ENCODE peak calls at places on chromosomes 11 and 22, in four cellular contexts. One of them, this sample, is unnamed.

GRCh38 chr11:33893711-33894401 is 2.0 kb upstream of the LMO2 start:
- DNase-seq in H1: no peak
- DNase-seq in K562: peak; percentile 60
- DNase-seq in HepG2: no peak
- DNase-seq in this sample: peak; percentile 92

GRCh38 chr22:41123151-41123550 is 30.8 kb downstream of the EP300 start:
- DNase-seq in H1: no peak
- DNase-seq in HepG2: no peak
- DNase-seq in K562: no peak
- DNase-seq in this sample: no peak

GRCh38 chr11:119891392-119891791 is 162.4 kb upstream of the NECTIN1 start:
- DNase-seq in K562: no peak
- DNase-seq in HepG2: no peak
- DNase-seq in H1: no peak
- DNase-seq in this sample: no peak

GRCh38 chr11:47387944-47388696 is 9.8 kb upstream of the SPI1 start:
- DNase-seq in K562: no peak
- DNase-seq in HepG2: no peak
- DNase-seq in H1: no peak
- DNase-seq in this sample: no peak

GRCh38 chr22:50169774-50170341 is 673 bp upstream of the PANX2 start:
- DNase-seq in K562: peak; percentile 84
- DNase-seq in H1: no peak
- DNase-seq in HepG2: no peak
- DNase-seq in this sample: no peak

GRCh38 chr11:75815345-75815983 is 454 bp downstream of the UVRAG start:
- DNase-seq in H1: no peak
- DNase-seq in HepG2: no peak
- DNase-seq in K562: peak; percentile 56
- DNase-seq in this sample: no peak

GRCh38 chr22:31085493-31085824 is 4.3 kb downstream of the SMTN start:
- DNase-seq in HepG2: no peak
- DNase-seq in H1: no peak
- DNase-seq in K562: no peak
- DNase-seq in this sample: no peak

GRCh38 chr11:6563121-6563619 is 40.2 kb downstream of the RRP8 start:
- DNase-seq in HepG2: no peak
- DNase-seq in K562: peak; percentile 91
- DNase-seq in H1: no peak
- DNase-seq in this sample: no peak

GRCh38 chr11:2766166-2766565 is 66.4 kb upstream of the KCNQ1OT1 start:
- DNase-seq in K562: no peak
- DNase-seq in H1: no peak
- DNase-seq in HepG2: no peak
- DNase-seq in this sample: no peak

GRCh38 chr22:35838849-35839646 is 121.4 kb downstream of the APOL5 start:
- DNase-seq in K562: no peak
- DNase-seq in HepG2: peak; percentile 45
- DNase-seq in H1: no peak
- DNase-seq in this sample: no peak

GRCh38 chr11:30017467-30017895 is 651 bp upstream of the KCNA4 start:
- DNase-seq in H1: no peak
- DNase-seq in K562: no peak
- DNase-seq in HepG2: no peak
- DNase-seq in this sample: no peak

GRCh38 chr22:27192135-27192900 is 534.9 kb downstream of the MIAT start:
- DNase-seq in K562: no peak
- DNase-seq in HepG2: no peak
- DNase-seq in H1: no peak
- DNase-seq in this sample: no peak

GRCh38 chr11:118845369-118845768 is 38.3 kb upstream of the CXCR5 start:
- DNase-seq in HepG2: no peak
- DNase-seq in K562: peak; percentile 36
- DNase-seq in H1: no peak
- DNase-seq in this sample: no peak

GRCh38 chr11:118842369-118842768 is 41.3 kb upstream of the CXCR5 start:
- DNase-seq in K562: no peak
- DNase-seq in HepG2: no peak
- DNase-seq in H1: no peak
- DNase-seq in this sample: no peak

GRCh38 chr11:118849825-118850224 is 33.9 kb upstream of the CXCR5 start:
- DNase-seq in HepG2: no peak
- DNase-seq in H1: no peak
- DNase-seq in K562: no peak
- DNase-seq in this sample: no peak

GRCh38 chr11:118843518-118843917 is 40.2 kb upstream of the CXCR5 start:
- DNase-seq in H1: no peak
- DNase-seq in HepG2: no peak
- DNase-seq in K562: no peak
- DNase-seq in this sample: no peak

GRCh38 chr11:118846181-118846946 is 37.3 kb upstream of the CXCR5 start:
- DNase-seq in HepG2: no peak
- DNase-seq in K562: peak; percentile 85
- DNase-seq in H1: no peak
- DNase-seq in this sample: no peak
- TF ChIP-seq MAX in HepG2: no peak
- TF ChIP-seq MAX in K562: no peak
- TF ChIP-seq MAX in H1: no peak
- TF ChIP-seq MAX in this sample: no peak

DNA sequence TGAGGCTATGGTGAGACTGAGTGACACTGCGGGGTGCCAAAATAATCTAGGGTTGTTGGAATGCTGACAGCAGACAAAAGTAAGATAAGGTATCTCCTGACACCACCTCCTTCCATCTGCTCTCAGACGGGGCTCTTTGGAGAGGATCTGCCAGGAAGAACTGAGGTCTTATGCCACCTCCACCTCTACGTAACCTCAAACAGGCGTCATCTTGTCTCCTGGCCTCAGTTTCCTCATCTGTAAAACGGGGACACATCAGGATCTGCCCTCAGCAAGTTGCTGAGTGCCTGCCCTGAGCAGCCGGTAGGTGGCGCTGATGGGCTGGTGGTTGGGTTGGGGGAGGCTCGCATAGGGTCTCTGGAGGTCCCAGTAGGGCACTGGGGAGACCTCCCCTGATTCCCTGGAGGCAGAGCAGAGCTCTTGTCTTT is 1.7 kb upstream of the MYEOV start:
- DNase-seq in HepG2: no peak
- DNase-seq in K562: peak; percentile 66
- DNase-seq in H1: no peak
- DNase-seq in this sample: no peak
- TF ChIP-seq BRCA1 in HepG2: no peak
- TF ChIP-seq BRCA1 in K562: no peak
- TF ChIP-seq BRCA1 in H1: no peak
- TF ChIP-seq BRCA1 in this sample: no peak

DNA sequence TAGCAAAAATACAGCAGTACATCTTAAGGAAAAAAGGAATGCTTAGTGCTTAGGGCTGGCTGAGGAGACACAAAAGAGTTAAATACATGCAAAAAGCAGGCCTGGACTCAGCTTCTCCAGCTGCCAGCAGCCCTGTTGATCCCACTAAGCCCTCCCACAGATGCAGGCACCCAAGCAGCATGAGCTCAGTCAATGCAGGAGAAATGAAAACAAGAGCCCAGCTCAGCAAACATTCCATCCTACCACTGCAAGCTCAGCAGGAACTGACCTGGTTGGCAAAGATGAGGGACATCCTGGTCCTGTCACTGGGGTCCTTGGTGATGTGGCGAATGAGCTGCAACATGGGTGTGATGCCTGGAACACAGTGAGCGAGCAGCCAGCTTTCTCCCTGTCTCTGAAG is 5.8 kb downstream of the CYB5R2 start:
- DNase-seq in H1: no peak
- DNase-seq in HepG2: no peak
- DNase-seq in K562: no peak
- DNase-seq in this sample: no peak
- TF ChIP-seq MAX in H1: no peak
- TF ChIP-seq MAX in HepG2: no peak
- TF ChIP-seq MAX in K562: no peak
- TF ChIP-seq MAX in this sample: no peak

GRCh38 chr11:10692716-10693115 is 839 bp downstream of the IRAG1 start:
- DNase-seq in H1: no peak
- DNase-seq in K562: no peak
- DNase-seq in HepG2: no peak
- DNase-seq in this sample: no peak

GRCh38 chr11:10693509-10694071 is at the start of gene IRAG1:
- DNase-seq in K562: no peak
- DNase-seq in H1: no peak
- DNase-seq in HepG2: no peak
- DNase-seq in this sample: no peak

GRCh38 chr11:10683429-10683828 is 10.1 kb downstream of the IRAG1 start:
- DNase-seq in H1: no peak
- DNase-seq in HepG2: no peak
- DNase-seq in K562: no peak
- DNase-seq in this sample: no peak

GRCh38 chr11:10688401-10688800 is 5.2 kb downstream of the IRAG1 start:
- DNase-seq in K562: peak; percentile 64
- DNase-seq in H1: no peak
- DNase-seq in HepG2: no peak
- DNase-seq in this sample: no peak
- TF ChIP-seq BRCA1 in K562: no peak
- TF ChIP-seq BRCA1 in H1: no peak
- TF ChIP-seq BRCA1 in HepG2: no peak
- TF ChIP-seq BRCA1 in this sample: no peak

GRCh38 chr22:44463151-44463550 is 34.9 kb downstream of the RTL6 start:
- DNase-seq in K562: no peak
- DNase-seq in H1: no peak
- DNase-seq in HepG2: no peak
- DNase-seq in this sample: no peak

GRCh38 chr22:44462246-44463015 is 35.6 kb downstream of the RTL6 start:
- DNase-seq in K562: no peak
- DNase-seq in H1: no peak
- DNase-seq in HepG2: no peak
- DNase-seq in this sample: no peak

GRCh38 chr22:44461083-44461375 is 37.0 kb downstream of the RTL6 start:
- DNase-seq in HepG2: no peak
- DNase-seq in K562: no peak
- DNase-seq in H1: no peak
- DNase-seq in this sample: no peak

GRCh38 chr22:44460287-44461082 is 37.5 kb downstream of the RTL6 start:
- DNase-seq in HepG2: no peak
- DNase-seq in H1: no peak
- DNase-seq in K562: no peak
- DNase-seq in this sample: no peak

GRCh38 chr22:44461614-44462013 is 36.4 kb downstream of the RTL6 start:
- DNase-seq in HepG2: no peak
- DNase-seq in H1: no peak
- DNase-seq in K562: no peak
- DNase-seq in this sample: no peak
- TF ChIP-seq MAX in HepG2: no peak
- TF ChIP-seq MAX in H1: no peak
- TF ChIP-seq MAX in K562: no peak
- TF ChIP-seq MAX in this sample: no peak

This sample was measured in GM12878.